ENCODE peak calls at places on chromosomes 16 and 17, in seven cellular contexts. Y is lung, P is mucosa of descending colon, L is BJ, D is astrocyte of the spinal cord, S is heart left ventricle, G is choroid plexus epithelial cell. H is an unnamed sample.

GRCh38 chr16:6076631-6077030 is 979.0 kb upstream of the EEF2KMT start:
- DNase-seq in Y (no peak), P (no peak), L (no peak), D (no peak), S (no peak), G (no peak), H (no peak)

GRCh38 chr16:69916445-69916844 is 34.7 kb upstream of the CLEC18A start:
- DNase-seq in Y (no peak), P (no peak), L (no peak), D (no peak), S (no peak), G (no peak), H (no peak)

GRCh38 chr16:79887541-79888540 is 287.3 kb upstream of the MAF start:
- DNase-seq in Y (no peak), P (no peak), L (no peak), D (no peak), S (no peak), G (no peak), H (no peak)

GRCh38 chr17:42183741-42184711 is 1.2 kb downstream of the HCRT start:
- DNase-seq in Y (peak; percentile 61), P (peak; percentile 91), L (no peak), D (peak; percentile 61), S (peak; percentile 92), G (peak; percentile 72), H (peak; percentile 48)

GRCh38 chr17:53571342-53571741 is 251.4 kb upstream of the KIF2B start:
- DNase-seq in Y (no peak), P (no peak), L (no peak), D (peak; percentile 20), S (no peak), G (no peak), H (no peak)

GRCh38 chr17:71828182-71828596 is 292.6 kb upstream of the SOX9 start:
- DNase-seq in Y (no peak), P (no peak), L (peak; percentile 14), D (peak; percentile 93), S (no peak), G (peak; percentile 47), H (no peak)

GRCh38 chr16:57536306-57537193 is at the start of gene CCDC102A:
- DNase-seq in Y (no peak), P (peak; percentile 60), L (no peak), D (peak; percentile 38), S (no peak), G (no peak), H (no peak)

GRCh38 chr16:4026854-4027253 is 89.4 kb downstream of the ADCY9 start:
- DNase-seq in Y (no peak), P (no peak), L (no peak), D (no peak), S (no peak), G (no peak), H (no peak)

GRCh38 chr16:2840914-2841313 is 10.8 kb downstream of the ZG16B start:
- DNase-seq in Y (no peak), P (no peak), L (no peak), D (no peak), S (no peak), G (no peak), H (no peak)

GRCh38 chr16:19502395-19503131 is 19.3 kb downstream of the GDE1 start:
- DNase-seq in Y (peak; percentile 76), P (peak; percentile 50), L (no peak), D (peak; percentile 77), S (no peak), G (peak; percentile 89), H (peak; percentile 60)

GRCh38 chr17:1733047-1733357 is 8.5 kb downstream of the WDR81 start:
- DNase-seq in Y (no peak), P (no peak), L (no peak), D (no peak), S (no peak), G (no peak), H (no peak)

GRCh38 chr17:72632026-72632684 is 460.3 kb downstream of the SLC39A11 start:
- DNase-seq in Y (no peak), P (peak; percentile 90), L (no peak), D (no peak), S (no peak), G (no peak), H (no peak)

GRCh38 chr16:85988723-85989313 is 89.9 kb downstream of the IRF8 start:
- DNase-seq in Y (no peak), P (no peak), L (no peak), D (no peak), S (no peak), G (no peak), H (no peak)

GRCh38 chr17:4220655-4221054 is 43.1 kb downstream of the ANKFY1 start:
- DNase-seq in Y (no peak), P (no peak), L (no peak), D (peak; percentile 37), S (no peak), G (peak; percentile 67), H (peak; percentile 77)

GRCh38 chr16:30352488-30353401 is 2.4 kb downstream of the CD2BP2 start:
- DNase-seq in Y (no peak), P (peak; percentile 20), L (no peak), D (no peak), S (peak; percentile 18), G (no peak), H (peak; percentile 66)

GRCh38 chr17:39174907-39175694 is 9.1 kb upstream of the ARL5C start:
- DNase-seq in Y (peak; percentile 65), P (peak; percentile 75), L (no peak), D (peak; percentile 49), S (peak; percentile 84), G (peak; percentile 78), H (peak; percentile 84)

GRCh38 chr17:49204521-49204920 is 5.9 kb downstream of the GNGT2 start:
- DNase-seq in Y (no peak), P (no peak), L (no peak), D (no peak), S (no peak), G (no peak), H (no peak)

GRCh38 chr16:24145927-24146326 is 110.2 kb upstream of the CACNG3 start:
- DNase-seq in Y (no peak), P (no peak), L (no peak), D (no peak), S (no peak), G (no peak), H (no peak)

GRCh38 chr17:78387982-78388941 is 9.8 kb downstream of the PGS1 start:
- DNase-seq in Y (no peak), P (no peak), L (no peak), D (peak; percentile 35), S (no peak), G (peak; percentile 60), H (no peak)

GRCh38 chr17:3935825-3936355 is 19.6 kb upstream of the P2RX1 start:
- DNase-seq in Y (no peak), P (no peak), L (no peak), D (peak; percentile 61), S (no peak), G (peak; percentile 63), H (no peak)

GRCh38 chr16:53071748-53072301 is 17.0 kb downstream of the CHD9 start:
- DNase-seq in Y (no peak), P (peak; percentile 50), L (no peak), D (peak; percentile 54), S (peak; percentile 90), G (peak; percentile 47), H (peak; percentile 54)

GRCh38 chr16:56362706-56363105 is 62.6 kb downstream of the AMFR start:
- DNase-seq in Y (no peak), P (no peak), L (no peak), D (no peak), S (no peak), G (no peak), H (no peak)

GRCh38 chr17:47324224-47325020 is 667 bp downstream of the EFCAB13 start:
- DNase-seq in Y (no peak), P (peak; percentile 64), L (no peak), D (peak; percentile 50), S (peak; percentile 67), G (peak; percentile 40), H (peak; percentile 82)

GRCh38 chr17:74957935-74958549 is 14.5 kb downstream of the HID1 start:
- DNase-seq in Y (peak; percentile 73), P (peak; percentile 85), L (no peak), D (peak; percentile 45), S (peak; percentile 86), G (peak; percentile 56), H (peak; percentile 63)

GRCh38 chr16:2070576-2071453 is 23.0 kb downstream of the TSC2 start:
- DNase-seq in Y (no peak), P (no peak), L (no peak), D (no peak), S (no peak), G (no peak), H (no peak)

GRCh38 chr17:76696763-76697701 is 13.7 kb downstream of the MXRA7 start:
- DNase-seq in Y (no peak), P (no peak), L (no peak), D (peak; percentile 61), S (no peak), G (no peak), H (no peak)

GRCh38 chr16:1119766-1120611 is 23.9 kb upstream of the C1QTNF8 start:
- DNase-seq in Y (no peak), P (no peak), L (no peak), D (no peak), S (no peak), G (no peak), H (no peak)

GRCh38 chr16:15457958-15458357 is 23.6 kb downstream of the BMERB1 start:
- DNase-seq in Y (no peak), P (no peak), L (no peak), D (no peak), S (no peak), G (no peak), H (no peak)
- TF ChIP-seq CTCF in Y (no peak), P (no peak), L (no peak), D (no peak), S (no peak), G (no peak), H (no peak)

DNA sequence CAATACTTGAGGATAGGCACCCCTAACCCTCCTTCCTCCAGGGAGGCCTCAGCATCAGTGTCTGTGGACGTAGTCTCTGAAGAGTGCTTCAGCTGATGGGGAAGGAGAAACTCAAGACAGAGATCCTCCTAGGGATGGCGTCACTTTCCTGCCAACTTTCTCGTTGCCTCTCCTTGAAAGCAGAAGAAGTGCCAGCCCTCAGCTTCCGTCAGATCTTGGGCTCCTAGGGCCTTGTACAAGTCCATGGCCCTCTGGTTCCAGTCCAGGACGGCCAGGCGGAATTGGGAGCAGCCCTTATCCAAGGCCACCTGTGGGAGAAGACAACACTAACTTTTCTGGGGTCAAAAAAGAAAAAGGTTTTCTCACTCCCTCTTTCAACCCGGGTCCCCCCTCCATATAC is 1.3 kb downstream of the SAT2 start:
- DNase-seq in Y (no peak), P (no peak), L (no peak), D (no peak), S (no peak), G (no peak), H (peak; percentile 69)
- H3K4me3 ChIP-seq in Y (no peak overlapping the region), P (no peak overlapping the region), L (no peak overlapping the region), D (no peak overlapping the region), S (peak overlapping the region; percentile 83), G (peak overlapping the region; percentile 89), H (no peak overlapping the region)

GRCh38 chr16:26511463-26511862 is 555.3 kb upstream of the C16orf82 start:
- DNase-seq in Y (no peak), P (no peak), L (no peak), D (no peak), S (no peak), G (no peak), H (no peak)

GRCh38 chr16:26505501-26505900 is 561.2 kb upstream of the C16orf82 start:
- DNase-seq in Y (no peak), P (no peak), L (no peak), D (no peak), S (no peak), G (no peak), H (no peak)

GRCh38 chr16:26510924-26511323 is 555.8 kb upstream of the C16orf82 start:
- DNase-seq in Y (no peak), P (no peak), L (no peak), D (no peak), S (no peak), G (no peak), H (no peak)
- TF ChIP-seq CTCF in Y (no peak), P (no peak), L (no peak), D (no peak), S (no peak), G (no peak), H (no peak)

GRCh38 chr17:61567045-61567802 is 23.8 kb downstream of the NACA2 start:
- DNase-seq in Y (no peak), P (no peak), L (no peak), D (no peak), S (no peak), G (no peak), H (no peak)
- H3K4me3 ChIP-seq in Y (no peak overlapping the region), P (no peak overlapping the region), L (no peak overlapping the region), D (no peak overlapping the region), S (no peak overlapping the region), G (no peak overlapping the region), H (no peak overlapping the region)

H was measured in tibial artery.